ENCODE peak calls at places on chromosome 19, in six cellular contexts. N, I, Q, E, P and F are unnamed samples.

GRCh38 chr19:18167975-18168645 is 5.5 kb upstream of the IFI30 start:
- DNase-seq in N (peak), I (peak), Q (peak), E (peak), P (no peak), F (peak)

GRCh38 chr19:44757735-44758505 is 9.4 kb downstream of the BCL3 start:
- DNase-seq in N (no peak), I (no peak), Q (peak), E (no peak), P (no peak), F (no peak)

GRCh38 chr19:590396-590745 is 690 bp downstream of the HCN2 start:
- DNase-seq in N (peak), I (no peak), Q (peak), E (no peak), P (no peak), F (no peak)

GRCh38 chr19:38918526-38918925 is 6.5 kb upstream of the CCER2 start:
- DNase-seq in N (no peak), I (no peak), Q (no peak), E (no peak), P (no peak), F (no peak)

GRCh38 chr19:55265173-55265572 is 6.4 kb upstream of the PPP6R1 start:
- DNase-seq in N (no peak), I (no peak), Q (no peak), E (no peak), P (no peak), F (no peak)

GRCh38 chr19:10269333-10270179 is 1.4 kb upstream of the ICAM1 start:
- DNase-seq in N (peak), I (peak), Q (peak), E (peak), P (peak), F (peak)

GRCh38 chr19:39676004-39676403 is 20.3 kb downstream of the LGALS16 start:
- DNase-seq in N (no peak), I (peak), Q (no peak), E (no peak), P (no peak), F (peak)

GRCh38 chr19:18737337-18737953 is 53.7 kb downstream of the COMP start:
- DNase-seq in N (no peak), I (no peak), Q (no peak), E (no peak), P (no peak), F (no peak)

GRCh38 chr19:10230155-10230903 is 802 bp downstream of the S1PR2 start:
- DNase-seq in N (no peak), I (peak), Q (peak), E (no peak), P (no peak), F (peak)

GRCh38 chr19:3033595-3034193 is 4.6 kb upstream of the TLE2 start:
- DNase-seq in N (no peak), I (no peak), Q (no peak), E (no peak), P (no peak), F (no peak)

GRCh38 chr19:3035542-3036118 is 6.5 kb upstream of the TLE2 start:
- DNase-seq in N (peak), I (peak), Q (peak), E (peak), P (peak), F (peak)

GRCh38 chr19:3034845-3035541 is 5.9 kb upstream of the TLE2 start:
- DNase-seq in N (peak), I (peak), Q (peak), E (no peak), P (no peak), F (no peak)

GRCh38 chr19:3036119-3036794 is 7.2 kb upstream of the TLE2 start:
- DNase-seq in N (peak), I (peak), Q (peak), E (peak), P (peak), F (peak)

GRCh38 chr19:3034194-3034844 is 5.2 kb upstream of the TLE2 start:
- DNase-seq in N (no peak), I (no peak), Q (peak), E (no peak), P (no peak), F (no peak)
- TF ChIP-seq CTCF in N (no peak), I (no peak), Q (no peak), E (no peak), P (no peak), F (no peak)

GRCh38 chr19:16540948-16541347 is 1.3 kb downstream of the CHERP start:
- DNase-seq in N (no peak), I (no peak), Q (no peak), E (no peak), P (no peak), F (no peak)

GRCh38 chr19:16541526-16542044 is 652 bp downstream of the CHERP start:
- DNase-seq in N (peak), I (peak), Q (peak), E (no peak), P (no peak), F (no peak)

GRCh38 chr19:16542045-16542893 is at the start of gene CHERP:
- DNase-seq in N (peak), I (peak), Q (peak), E (peak), P (peak), F (peak)

GRCh38 chr19:16544468-16545231 is 2.4 kb upstream of the CHERP start:
- DNase-seq in N (no peak), I (peak), Q (no peak), E (no peak), P (no peak), F (peak)

GRCh38 chr19:16542894-16543498 is 759 bp upstream of the CHERP start:
- DNase-seq in N (no peak), I (no peak), Q (peak), E (no peak), P (no peak), F (no peak)
- TF ChIP-seq CTCF in N (no peak), I (no peak), Q (no peak), E (no peak), P (no peak), F (no peak)

GRCh38 chr19:29122185-29122584 is 90.8 kb downstream of the UQCRFS1 start:
- DNase-seq in N (no peak), I (no peak), Q (no peak), E (no peak), P (no peak), F (no peak)

GRCh38 chr19:29118384-29118783 is 94.6 kb downstream of the UQCRFS1 start:
- DNase-seq in N (no peak), I (no peak), Q (no peak), E (no peak), P (no peak), F (no peak)

GRCh38 chr19:29120471-29120870 is 92.5 kb downstream of the UQCRFS1 start:
- DNase-seq in N (no peak), I (no peak), Q (no peak), E (no peak), P (no peak), F (no peak)

GRCh38 chr19:29119582-29119981 is 93.4 kb downstream of the UQCRFS1 start:
- DNase-seq in N (no peak), I (no peak), Q (no peak), E (no peak), P (no peak), F (no peak)

DNA sequence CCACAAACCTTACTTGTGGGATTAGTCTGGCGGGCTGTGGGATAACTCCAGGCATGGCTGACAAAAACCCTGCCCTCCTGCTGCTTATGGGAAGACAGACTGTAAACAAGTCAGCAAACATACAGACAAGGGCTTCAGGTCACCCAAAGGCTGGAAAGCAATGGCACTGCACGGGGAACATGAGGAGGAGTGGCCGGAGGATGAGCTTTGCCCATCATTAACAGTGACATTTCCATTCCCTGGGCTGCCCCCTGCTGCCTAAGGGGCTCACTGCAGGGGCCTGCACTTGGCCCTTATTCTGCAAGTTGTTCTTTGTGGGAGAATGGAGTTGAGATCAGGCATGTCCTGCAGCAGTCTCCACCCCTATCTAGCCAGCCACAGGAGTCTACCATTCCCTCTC is 91.3 kb downstream of the UQCRFS1 start:
- DNase-seq in N (no peak), I (no peak), Q (no peak), E (no peak), P (no peak), F (no peak)
- TF ChIP-seq CTCF in N (no peak), I (peak), Q (peak), E (no peak), P (peak), F (peak)

GRCh38 chr19:4267901-4268815 is 10.9 kb upstream of the SHD start:
- DNase-seq in N (no peak), I (no peak), Q (no peak), E (no peak), P (no peak), F (no peak)
- TF ChIP-seq CTCF in N (no peak), I (no peak), Q (no peak), E (no peak), P (no peak), F (no peak)

GRCh38 chr19:5039642-5040543 is 71.0 kb downstream of the KDM4B start:
- DNase-seq in N (no peak), I (no peak), Q (no peak), E (no peak), P (no peak), F (no peak)
- TF ChIP-seq CTCF in N (no peak), I (no peak), Q (no peak), E (no peak), P (no peak), F (no peak)

GRCh38 chr19:3671680-3672574 is 28.3 kb downstream of the PIP5K1C start:
- DNase-seq in N (no peak), I (peak), Q (peak), E (no peak), P (no peak), F (peak)
- TF ChIP-seq CTCF in N (no peak), I (peak), Q (peak), E (no peak), P (no peak), F (no peak)